ENCODE peak calls at places on chromosomes 16 and 17, in eight cellular contexts. One of them, this sample, is unnamed.

GRCh38 chr17:49935526-49936210 is 33.3 kb upstream of the DLX4 start:
- DNase-seq in ascending aorta: no peak
- DNase-seq in progenitor cell of endocrine pancreas: no peak
- DNase-seq in SW480: peak
- DNase-seq in HAP-1: no peak
- DNase-seq in activated CD8-positive, alpha-beta memory T cell treated with anti-CD3 and anti-CD28 coated beads for 24 hours: no peak
- DNase-seq in nephron progenitor cell: no peak
- DNase-seq in fibroblast of the aortic adventitia: no peak
- DNase-seq in this sample: no peak

GRCh38 chr16:26139884-26140283 is 448.1 kb downstream of the HS3ST4 start:
- DNase-seq in ascending aorta: no peak
- DNase-seq in progenitor cell of endocrine pancreas: no peak
- DNase-seq in SW480: no peak
- DNase-seq in HAP-1: no peak
- DNase-seq in activated CD8-positive, alpha-beta memory T cell treated with anti-CD3 and anti-CD28 coated beads for 24 hours: no peak
- DNase-seq in nephron progenitor cell: no peak
- DNase-seq in fibroblast of the aortic adventitia: no peak
- DNase-seq in this sample: no peak

GRCh38 chr16:19092653-19093410 is 20.9 kb upstream of the ITPRIPL2 start:
- DNase-seq in ascending aorta: no peak
- DNase-seq in progenitor cell of endocrine pancreas: no peak
- DNase-seq in SW480: no peak
- DNase-seq in HAP-1: no peak
- DNase-seq in activated CD8-positive, alpha-beta memory T cell treated with anti-CD3 and anti-CD28 coated beads for 24 hours: no peak
- DNase-seq in nephron progenitor cell: no peak
- DNase-seq in fibroblast of the aortic adventitia: no peak
- DNase-seq in this sample: no peak

GRCh38 chr17:327296-327695 is 25.3 kb downstream of the RPH3AL start:
- DNase-seq in ascending aorta: no peak
- DNase-seq in progenitor cell of endocrine pancreas: no peak
- DNase-seq in SW480: no peak
- DNase-seq in HAP-1: no peak
- DNase-seq in activated CD8-positive, alpha-beta memory T cell treated with anti-CD3 and anti-CD28 coated beads for 24 hours: no peak
- DNase-seq in nephron progenitor cell: no peak
- DNase-seq in fibroblast of the aortic adventitia: no peak
- DNase-seq in this sample: no peak

GRCh38 chr16:67284699-67285646 is 5.6 kb downstream of the PLEKHG4 start:
- DNase-seq in ascending aorta: no peak
- DNase-seq in progenitor cell of endocrine pancreas: peak
- DNase-seq in SW480: peak
- DNase-seq in HAP-1: no peak
- DNase-seq in activated CD8-positive, alpha-beta memory T cell treated with anti-CD3 and anti-CD28 coated beads for 24 hours: no peak
- DNase-seq in nephron progenitor cell: peak
- DNase-seq in fibroblast of the aortic adventitia: no peak
- DNase-seq in this sample: peak

GRCh38 chr17:61248399-61248798 is 151.2 kb upstream of the TBX2 start:
- DNase-seq in ascending aorta: no peak
- DNase-seq in progenitor cell of endocrine pancreas: no peak
- DNase-seq in SW480: no peak
- DNase-seq in HAP-1: no peak
- DNase-seq in activated CD8-positive, alpha-beta memory T cell treated with anti-CD3 and anti-CD28 coated beads for 24 hours: no peak
- DNase-seq in nephron progenitor cell: no peak
- DNase-seq in fibroblast of the aortic adventitia: peak
- DNase-seq in this sample: peak

GRCh38 chr17:72422505-72423285 is 301.9 kb downstream of the SOX9 start:
- DNase-seq in ascending aorta: no peak
- DNase-seq in progenitor cell of endocrine pancreas: no peak
- DNase-seq in SW480: peak
- DNase-seq in HAP-1: no peak
- DNase-seq in activated CD8-positive, alpha-beta memory T cell treated with anti-CD3 and anti-CD28 coated beads for 24 hours: no peak
- DNase-seq in nephron progenitor cell: peak
- DNase-seq in fibroblast of the aortic adventitia: peak
- DNase-seq in this sample: peak

GRCh38 chr17:39634384-39634871 is 2.5 kb upstream of the STARD3 start:
- DNase-seq in ascending aorta: no peak
- DNase-seq in progenitor cell of endocrine pancreas: no peak
- DNase-seq in SW480: peak
- DNase-seq in HAP-1: peak
- DNase-seq in activated CD8-positive, alpha-beta memory T cell treated with anti-CD3 and anti-CD28 coated beads for 24 hours: no peak
- DNase-seq in nephron progenitor cell: no peak
- DNase-seq in fibroblast of the aortic adventitia: peak
- DNase-seq in this sample: peak

GRCh38 chr16:13453938-13454553 is 465.9 kb upstream of the ERCC4 start:
- DNase-seq in ascending aorta: no peak
- DNase-seq in progenitor cell of endocrine pancreas: peak
- DNase-seq in SW480: peak
- DNase-seq in HAP-1: no peak
- DNase-seq in activated CD8-positive, alpha-beta memory T cell treated with anti-CD3 and anti-CD28 coated beads for 24 hours: no peak
- DNase-seq in nephron progenitor cell: peak
- DNase-seq in fibroblast of the aortic adventitia: no peak
- DNase-seq in this sample: peak

GRCh38 chr17:55134486-55135157 is 130.1 kb upstream of the HLF start:
- DNase-seq in ascending aorta: no peak
- DNase-seq in progenitor cell of endocrine pancreas: no peak
- DNase-seq in SW480: no peak
- DNase-seq in HAP-1: no peak
- DNase-seq in activated CD8-positive, alpha-beta memory T cell treated with anti-CD3 and anti-CD28 coated beads for 24 hours: no peak
- DNase-seq in nephron progenitor cell: no peak
- DNase-seq in fibroblast of the aortic adventitia: peak
- DNase-seq in this sample: peak

GRCh38 chr17:78351449-78352006 is 8.3 kb downstream of the SOCS3 start:
- DNase-seq in ascending aorta: peak
- DNase-seq in progenitor cell of endocrine pancreas: no peak
- DNase-seq in SW480: no peak
- DNase-seq in HAP-1: no peak
- DNase-seq in activated CD8-positive, alpha-beta memory T cell treated with anti-CD3 and anti-CD28 coated beads for 24 hours: no peak
- DNase-seq in nephron progenitor cell: peak
- DNase-seq in fibroblast of the aortic adventitia: peak
- DNase-seq in this sample: peak

GRCh38 chr17:82683534-82683933 is 15.0 kb downstream of the RAB40B start:
- DNase-seq in ascending aorta: no peak
- DNase-seq in progenitor cell of endocrine pancreas: no peak
- DNase-seq in SW480: no peak
- DNase-seq in HAP-1: no peak
- DNase-seq in activated CD8-positive, alpha-beta memory T cell treated with anti-CD3 and anti-CD28 coated beads for 24 hours: no peak
- DNase-seq in nephron progenitor cell: no peak
- DNase-seq in fibroblast of the aortic adventitia: no peak
- DNase-seq in this sample: no peak

GRCh38 chr17:44832821-44833220 is 2.7 kb upstream of the GJC1 start:
- DNase-seq in ascending aorta: no peak
- DNase-seq in progenitor cell of endocrine pancreas: no peak
- DNase-seq in SW480: no peak
- DNase-seq in HAP-1: no peak
- DNase-seq in activated CD8-positive, alpha-beta memory T cell treated with anti-CD3 and anti-CD28 coated beads for 24 hours: no peak
- DNase-seq in nephron progenitor cell: no peak
- DNase-seq in fibroblast of the aortic adventitia: no peak
- DNase-seq in this sample: no peak

GRCh38 chr17:8746501-8747236 is 2.0 kb upstream of the CCDC42 start:
- DNase-seq in ascending aorta: no peak
- DNase-seq in progenitor cell of endocrine pancreas: no peak
- DNase-seq in SW480: no peak
- DNase-seq in HAP-1: no peak
- DNase-seq in activated CD8-positive, alpha-beta memory T cell treated with anti-CD3 and anti-CD28 coated beads for 24 hours: no peak
- DNase-seq in nephron progenitor cell: no peak
- DNase-seq in fibroblast of the aortic adventitia: no peak
- DNase-seq in this sample: no peak

GRCh38 chr17:65558683-65559311 is 2.7 kb downstream of the AXIN2 start:
- DNase-seq in ascending aorta: no peak
- DNase-seq in progenitor cell of endocrine pancreas: no peak
- DNase-seq in SW480: no peak
- DNase-seq in HAP-1: no peak
- DNase-seq in activated CD8-positive, alpha-beta memory T cell treated with anti-CD3 and anti-CD28 coated beads for 24 hours: no peak
- DNase-seq in nephron progenitor cell: peak
- DNase-seq in fibroblast of the aortic adventitia: no peak
- DNase-seq in this sample: no peak

GRCh38 chr16:88725609-88726407 is 19.5 kb downstream of the CTU2 start:
- DNase-seq in ascending aorta: no peak
- DNase-seq in progenitor cell of endocrine pancreas: no peak
- DNase-seq in SW480: no peak
- DNase-seq in HAP-1: no peak
- DNase-seq in activated CD8-positive, alpha-beta memory T cell treated with anti-CD3 and anti-CD28 coated beads for 24 hours: no peak
- DNase-seq in nephron progenitor cell: no peak
- DNase-seq in fibroblast of the aortic adventitia: no peak
- DNase-seq in this sample: no peak

GRCh38 chr17:39014795-39015545 is 47.8 kb upstream of the FBXO47 start:
- DNase-seq in ascending aorta: no peak
- DNase-seq in progenitor cell of endocrine pancreas: no peak
- DNase-seq in SW480: no peak
- DNase-seq in HAP-1: no peak
- DNase-seq in activated CD8-positive, alpha-beta memory T cell treated with anti-CD3 and anti-CD28 coated beads for 24 hours: no peak
- DNase-seq in nephron progenitor cell: no peak
- DNase-seq in fibroblast of the aortic adventitia: no peak
- DNase-seq in this sample: no peak

GRCh38 chr17:28928061-28928460 is 23.3 kb downstream of the PHF12 start:
- DNase-seq in ascending aorta: no peak
- DNase-seq in progenitor cell of endocrine pancreas: no peak
- DNase-seq in SW480: peak
- DNase-seq in HAP-1: no peak
- DNase-seq in activated CD8-positive, alpha-beta memory T cell treated with anti-CD3 and anti-CD28 coated beads for 24 hours: no peak
- DNase-seq in nephron progenitor cell: no peak
- DNase-seq in fibroblast of the aortic adventitia: peak
- DNase-seq in this sample: peak

GRCh38 chr17:80882926-80883685 is 108.5 kb upstream of the CHMP6 start:
- DNase-seq in ascending aorta: no peak
- DNase-seq in progenitor cell of endocrine pancreas: no peak
- DNase-seq in SW480: no peak
- DNase-seq in HAP-1: no peak
- DNase-seq in activated CD8-positive, alpha-beta memory T cell treated with anti-CD3 and anti-CD28 coated beads for 24 hours: no peak
- DNase-seq in nephron progenitor cell: no peak
- DNase-seq in fibroblast of the aortic adventitia: no peak
- DNase-seq in this sample: no peak

GRCh38 chr16:58451263-58451662 is 48.7 kb upstream of the NDRG4 start:
- DNase-seq in ascending aorta: no peak
- DNase-seq in progenitor cell of endocrine pancreas: no peak
- DNase-seq in SW480: no peak
- DNase-seq in HAP-1: no peak
- DNase-seq in activated CD8-positive, alpha-beta memory T cell treated with anti-CD3 and anti-CD28 coated beads for 24 hours: no peak
- DNase-seq in nephron progenitor cell: peak
- DNase-seq in fibroblast of the aortic adventitia: no peak
- DNase-seq in this sample: no peak

GRCh38 chr17:56292010-56292409 is 138.7 kb downstream of the ANKFN1 start:
- DNase-seq in ascending aorta: no peak
- DNase-seq in progenitor cell of endocrine pancreas: no peak
- DNase-seq in SW480: no peak
- DNase-seq in HAP-1: no peak
- DNase-seq in activated CD8-positive, alpha-beta memory T cell treated with anti-CD3 and anti-CD28 coated beads for 24 hours: no peak
- DNase-seq in nephron progenitor cell: no peak
- DNase-seq in fibroblast of the aortic adventitia: peak
- DNase-seq in this sample: peak